ENCODE peak calls at places on chromosome 16, in five cellular contexts. V, U, N, T and G are unnamed samples.

GRCh38 chr16:88533945-88534641 is 36.1 kb upstream of the ZC3H18 start:
- DNase-seq in V (peak), U (no peak), N (no peak), T (no peak), G (peak)

GRCh38 chr16:4136229-4136813 is 20.1 kb upstream of the ADCY9 start:
- DNase-seq in V (peak), U (no peak), N (no peak), T (no peak), G (peak)

GRCh38 chr16:87790278-87791023 is 24.7 kb upstream of the KLHDC4 start:
- DNase-seq in V (peak), U (no peak), N (no peak), T (no peak), G (no peak)

GRCh38 chr16:3158498-3159314 is 23.9 kb downstream of the ZNF213 start:
- DNase-seq in V (peak), U (no peak), N (peak), T (peak), G (peak)

GRCh38 chr16:88633684-88634140 is 4.7 kb upstream of the IL17C start:
- DNase-seq in V (peak), U (peak), N (peak), T (peak), G (peak)

GRCh38 chr16:895371-895770 is 75.4 kb downstream of the LMF1 start:
- DNase-seq in V (no peak), U (no peak), N (no peak), T (no peak), G (no peak)

GRCh38 chr16:17459903-17460521 is 10.7 kb downstream of the XYLT1 start:
- DNase-seq in V (no peak), U (no peak), N (no peak), T (no peak), G (no peak)

GRCh38 chr16:88811600-88811849 is 203 bp downstream of the APRT start:
- DNase-seq in V (no peak), U (no peak), N (no peak), T (no peak), G (no peak)

GRCh38 chr16:24610421-24610765 is 71.0 kb downstream of the RBBP6 start:
- DNase-seq in V (no peak), U (no peak), N (no peak), T (no peak), G (peak)

GRCh38 chr16:2511996-2512919 is 1.5 kb upstream of the ATP6V0C start:
- DNase-seq in V (no peak), U (no peak), N (peak), T (no peak), G (no peak)

GRCh38 chr16:75238853-75239371 is 12.5 kb downstream of the BCAR1 start:
- DNase-seq in V (no peak), U (no peak), N (no peak), T (peak), G (peak)

GRCh38 chr16:89269805-89270665 is 52.5 kb downstream of the ZNF778 start:
- DNase-seq in V (no peak), U (no peak), N (no peak), T (no peak), G (no peak)

GRCh38 chr16:85935957-85936760 is 37.2 kb downstream of the IRF8 start:
- DNase-seq in V (no peak), U (peak), N (no peak), T (no peak), G (no peak)

GRCh38 chr16:85602831-85603755 is 10.0 kb upstream of the GSE1 start:
- DNase-seq in V (no peak), U (no peak), N (no peak), T (no peak), G (no peak)

GRCh38 chr16:71367243-71367976 is 8.9 kb downstream of the CALB2 start:
- DNase-seq in V (peak), U (peak), N (peak), T (peak), G (peak)

GRCh38 chr16:66927012-66927436 is 1.7 kb upstream of the RRAD start:
- DNase-seq in V (peak), U (no peak), N (no peak), T (peak), G (peak)

GRCh38 chr16:74623214-74623842 is 16.4 kb upstream of the GLG1 start:
- DNase-seq in V (peak), U (no peak), N (peak), T (peak), G (no peak)

GRCh38 chr16:86806838-86807351 is 228.5 kb downstream of the FOXL1 start:
- DNase-seq in V (no peak), U (no peak), N (no peak), T (no peak), G (peak)

GRCh38 chr16:47026947-47027346 is 53.5 kb upstream of the DNAJA2 start:
- DNase-seq in V (no peak), U (no peak), N (no peak), T (no peak), G (no peak)

GRCh38 chr16:73503093-73503492 is 455.2 kb upstream of the ZFHX3 start:
- DNase-seq in V (no peak), U (no peak), N (no peak), T (no peak), G (no peak)

GRCh38 chr16:65113441-65113840 is 8.4 kb downstream of the CDH11 start:
- DNase-seq in V (no peak), U (no peak), N (no peak), T (no peak), G (no peak)

GRCh38 chr16:7921360-7921759 is 588.7 kb downstream of the RBFOX1 start:
- DNase-seq in V (no peak), U (no peak), N (no peak), T (no peak), G (no peak)

GRCh38 chr16:85557083-85557975 is 55.8 kb upstream of the GSE1 start:
- DNase-seq in V (peak), U (no peak), N (peak), T (peak), G (no peak)

GRCh38 chr16:31458835-31459721 is at the start of gene ARMC5:
- DNase-seq in V (peak), U (peak), N (peak), T (peak), G (peak)

GRCh38 chr16:31460582-31461002 is 1.3 kb downstream of the ARMC5 start:
- DNase-seq in V (peak), U (no peak), N (no peak), T (peak), G (no peak)

GRCh38 chr16:31456988-31457360 is 2.3 kb upstream of the ARMC5 start:
- DNase-seq in V (no peak), U (no peak), N (no peak), T (no peak), G (no peak)

GRCh38 chr16:31459722-31460581 is 651 bp downstream of the ARMC5 start:
- DNase-seq in V (peak), U (peak), N (peak), T (peak), G (peak)

DNA sequence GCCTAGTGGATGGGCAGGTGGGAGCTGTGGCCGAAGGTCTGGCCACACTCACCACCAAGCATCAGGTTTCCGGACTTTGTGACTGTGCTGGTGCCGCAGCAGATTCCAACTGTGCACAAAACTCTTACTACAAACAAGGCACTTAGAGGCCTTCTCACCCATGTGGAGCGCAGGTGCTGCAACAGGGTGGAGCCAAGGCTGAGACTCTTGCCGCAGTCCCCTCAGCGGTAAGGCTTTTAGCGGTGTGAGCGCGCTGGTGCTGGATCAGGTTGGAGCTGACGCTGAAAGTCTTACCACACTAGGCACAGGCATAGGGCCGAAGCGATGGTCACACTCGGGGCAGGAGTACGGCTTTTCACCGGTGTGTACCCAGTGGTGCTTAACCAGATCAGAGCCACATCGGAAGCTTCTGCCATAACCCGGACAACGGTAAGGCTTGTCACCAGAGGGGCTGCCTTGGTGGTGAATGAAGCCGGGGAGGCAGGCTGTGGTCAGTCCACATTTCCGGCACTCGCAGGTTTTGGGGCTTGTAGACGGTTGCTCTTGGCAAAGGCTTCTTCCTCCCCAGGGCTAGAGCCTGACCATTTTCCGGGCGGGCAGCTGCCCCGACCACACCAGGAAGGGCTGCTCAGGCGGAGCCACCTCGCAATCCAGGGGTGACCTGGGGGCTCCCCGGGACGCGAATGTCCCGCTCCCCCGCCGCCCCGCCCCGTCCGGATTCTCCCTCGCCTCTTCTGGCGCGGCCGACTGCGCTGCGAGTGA is 1.0 kb upstream of the ARMC5 start:
- DNase-seq in V (peak), U (no peak), N (peak), T (peak), G (peak)
- TF ChIP-seq ESRRA in V (no peak), U (no peak), N (no peak), T (peak), G (no peak)

GRCh38 chr16:11236855-11237254 is 19.1 kb downstream of the SOCS1 start:
- DNase-seq in V (no peak), U (no peak), N (no peak), T (no peak), G (no peak)
- TF ChIP-seq ESRRA in V (no peak), U (no peak), N (no peak), T (no peak), G (no peak)

GRCh38 chr16:56774009-56774408 is 44.1 kb downstream of the NUP93 start:
- DNase-seq in V (no peak), U (no peak), N (no peak), T (no peak), G (no peak)
- TF ChIP-seq ESRRA in V (no peak), U (no peak), N (no peak), T (no peak), G (no peak)

GRCh38 chr16:80720759-80721470 is 83.5 kb downstream of the CDYL2 start:
- DNase-seq in V (no peak), U (no peak), N (no peak), T (no peak), G (no peak)

GRCh38 chr16:80719573-80719972 is 84.8 kb downstream of the CDYL2 start:
- DNase-seq in V (no peak), U (no peak), N (no peak), T (no peak), G (no peak)

GRCh38 chr16:80717611-80718010 is 86.8 kb downstream of the CDYL2 start:
- DNase-seq in V (no peak), U (no peak), N (no peak), T (no peak), G (no peak)

GRCh38 chr16:80716564-80717139 is 87.7 kb downstream of the CDYL2 start:
- DNase-seq in V (no peak), U (no peak), N (no peak), T (no peak), G (no peak)

DNA sequence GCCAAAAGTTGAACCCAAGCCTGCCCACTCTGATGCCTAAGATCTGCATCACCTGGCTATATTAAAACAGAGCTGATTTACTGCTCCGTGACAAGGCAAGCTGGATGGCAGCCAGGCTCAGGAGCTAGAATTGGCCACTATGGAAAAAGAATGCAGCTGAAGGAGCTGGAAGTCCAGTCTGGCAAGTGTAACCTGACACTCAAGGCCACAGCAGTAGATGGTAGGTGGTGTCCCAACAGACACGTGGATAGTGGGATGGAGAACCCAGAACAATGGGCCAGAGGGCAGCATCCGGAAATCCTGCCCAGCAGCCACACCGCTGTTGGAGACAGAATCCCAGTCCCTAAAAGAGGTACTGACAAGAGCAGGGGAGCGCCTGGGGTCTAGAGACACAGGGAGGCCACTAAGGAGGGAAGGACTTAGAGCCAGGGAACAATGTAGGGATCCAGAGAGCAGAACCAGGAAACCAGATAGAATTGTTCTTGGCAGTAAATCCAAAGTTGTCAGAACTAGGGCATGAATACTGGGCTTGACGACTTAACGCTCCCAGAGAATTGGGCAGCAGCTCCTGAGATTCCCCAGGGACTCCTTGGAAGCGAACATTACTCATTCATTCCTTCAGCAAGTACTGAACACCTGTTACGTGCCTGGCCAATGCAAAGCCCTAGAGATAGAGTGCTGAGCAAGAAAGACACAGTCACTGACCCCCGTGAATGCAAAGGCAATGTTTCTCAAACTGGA is 85.7 kb downstream of the CDYL2 start:
- DNase-seq in V (no peak), U (no peak), N (no peak), T (no peak), G (peak)
- TF ChIP-seq ESRRA in V (no peak), U (no peak), N (no peak), T (no peak), G (no peak)

GRCh38 chr16:82071421-82071820 is 36.4 kb downstream of the HSD17B2 start:
- DNase-seq in V (no peak), U (no peak), N (no peak), T (no peak), G (no peak)
- TF ChIP-seq ESRRA in V (no peak), U (no peak), N (no peak), T (no peak), G (no peak)